ENCODE peak calls at places on chromosomes 11 and 22, in ten cellular contexts. H, N, P, F, J, Y, I, Z, B and G are unnamed samples.

GRCh38 chr11:107804219-107804618 is 54.4 kb downstream of the SLC35F2 start:
- DNase-seq in P (no peak), I (no peak), N (no peak), H (no peak), Z (no peak), Y (no peak), J (no peak), F (no peak), B (no peak), G (no peak)

GRCh38 chr11:61193596-61193995 is 9.7 kb upstream of the PGA3 start:
- DNase-seq in N (no peak), F (no peak), I (no peak), Y (no peak), J (peak), H (no peak), P (no peak), B (no peak), Z (no peak), G (no peak)

GRCh38 chr11:87295237-87295636 is 257.5 kb downstream of the TMEM135 start:
- DNase-seq in B (no peak), F (no peak), N (no peak), Z (no peak), H (no peak), I (no peak), Y (no peak), P (no peak), J (no peak), G (no peak)

GRCh38 chr11:99069831-99070444 is 49.2 kb downstream of the CNTN5 start:
- DNase-seq in H (no peak), F (no peak), N (no peak), Y (no peak), J (peak), B (no peak), Z (no peak), P (no peak), I (no peak), G (peak)

GRCh38 chr11:96264364-96264763 is 78.6 kb downstream of the MAML2 start:
- DNase-seq in I (no peak), Y (no peak), N (no peak), P (no peak), F (no peak), B (no peak), Z (no peak), H (no peak), J (no peak), G (peak)

GRCh38 chr11:120448240-120448639 is 63.3 kb upstream of the GRIK4 start:
- DNase-seq in B (no peak), I (no peak), N (no peak), J (no peak), F (no peak), P (no peak), H (no peak), Z (no peak), Y (no peak), G (no peak)

GRCh38 chr22:21446128-21446826 is 20.9 kb upstream of the TMEM191C start:
- DNase-seq in J (peak), H (no peak), Z (no peak), I (no peak), P (no peak), Y (no peak), F (no peak), N (peak), B (peak), G (no peak)

GRCh38 chr11:125128450-125128849 is 17.0 kb upstream of the TMEM218 start:
- DNase-seq in Y (no peak), H (no peak), Z (no peak), F (no peak), B (no peak), I (no peak), N (no peak), P (no peak), J (no peak), G (peak)

GRCh38 chr11:78244546-78245315 is 56.0 kb downstream of the USP35 start:
- DNase-seq in J (no peak), H (no peak), I (no peak), F (no peak), B (no peak), P (no peak), N (no peak), Z (no peak), Y (no peak), G (no peak)

GRCh38 chr11:91921974-91922373 is 302.6 kb upstream of the FAT3 start:
- DNase-seq in B (no peak), Y (no peak), N (no peak), F (no peak), P (no peak), H (no peak), Z (no peak), J (no peak), I (no peak), G (no peak)

GRCh38 chr11:47852053-47852452 is 3.9 kb upstream of the NUP160 start:
- DNase-seq in J (no peak), N (no peak), P (no peak), F (no peak), Y (no peak), Z (no peak), H (no peak), B (no peak), I (no peak), G (peak)

GRCh38 chr11:75639752-75640151 is 29.1 kb downstream of the MAP6 start:
- DNase-seq in Y (no peak), N (no peak), H (no peak), Z (no peak), F (no peak), P (peak), J (no peak), I (no peak), B (peak), G (peak)

GRCh38 chr11:80987161-80987560 is 1546.3 kb upstream of the TENM4 start:
- DNase-seq in J (no peak), F (no peak), B (no peak), H (no peak), I (no peak), Z (no peak), P (no peak), Y (no peak), N (no peak), G (no peak)

GRCh38 chr22:20781272-20781990 is 7.5 kb downstream of the SERPIND1 start:
- DNase-seq in Z (no peak), H (no peak), N (no peak), B (no peak), I (no peak), P (no peak), F (no peak), Y (no peak), J (no peak), G (peak)

GRCh38 chr11:77959434-77959833 is 35.0 kb downstream of the INTS4 start:
- DNase-seq in P (no peak), Y (no peak), I (no peak), F (no peak), J (no peak), H (no peak), Z (no peak), N (no peak), B (no peak), G (peak)